ENCODE peak calls at places on chromosomes 12 and 14, in seven cellular contexts. E is cardiac muscle cell, Y is A549, V is stomach, C is right lobe of liver, K is SK-N-SH, J is iPS DF 6.9. H is an unnamed sample. For H3K9me3, the result is how much of the 10 kb centered on the place peaks cover.

GRCh38 chr12:100643246-100643645 is 69.8 kb downstream of the GAS2L3 start:
- DNase-seq in J (no peak), V (no peak), E (no peak), K (no peak), C (no peak), Y (no peak), H (no peak)

GRCh38 chr14:104673481-104673880 is 15.9 kb upstream of the INF2 start:
- DNase-seq in C (no peak), Y (no peak), V (no peak), E (no peak), J (no peak), K (no peak), H (no peak)

GRCh38 chr12:80420075-80420474 is 24.0 kb upstream of the PTPRQ start:
- DNase-seq in J (no peak), V (no peak), E (no peak), K (no peak), C (no peak), Y (no peak), H (no peak)

GRCh38 chr14:96811265-96811664 is 14.1 kb downstream of the VRK1 start:
- DNase-seq in J (no peak), C (no peak), Y (no peak), K (no peak), E (no peak), V (no peak), H (no peak)

GRCh38 chr12:104790296-104791125 is 167.6 kb downstream of the SLC41A2 start:
- DNase-seq in J (no peak), Y (peak), E (peak), K (peak), V (peak), C (peak), H (peak)

GRCh38 chr14:92570863-92571262 is 57.3 kb downstream of the RIN3 start:
- DNase-seq in K (no peak), C (no peak), E (no peak), J (no peak), Y (no peak), V (no peak), H (no peak)

GRCh38 chr12:78473136-78473535 is 391.4 kb upstream of the SYT1 start:
- DNase-seq in J (no peak), E (no peak), K (no peak), V (no peak), Y (no peak), C (no peak), H (no peak)

GRCh38 chr14:93105362-93105761 is 10.4 kb downstream of the ITPK1 start:
- DNase-seq in J (no peak), V (peak), Y (no peak), E (no peak), C (peak), K (no peak), H (no peak)

GRCh38 chr14:59251811-59252771 is 63.6 kb downstream of the DAAM1 start:
- DNase-seq in C (no peak), K (no peak), J (no peak), E (peak), Y (no peak), V (no peak), H (no peak)

GRCh38 chr12:111775205-111776193 is 8.8 kb downstream of the ALDH2 start:
- DNase-seq in J (no peak), K (peak), Y (no peak), C (peak), V (peak), E (peak), H (peak)

GRCh38 chr14:99649219-99649618 is 4.3 kb downstream of the HHIPL1 start:
- DNase-seq in Y (no peak), V (no peak), J (no peak), K (no peak), C (no peak), E (no peak), H (no peak)

GRCh38 chr14:31251028-31251958 is 43.7 kb upstream of the HECTD1 start:
- DNase-seq in Y (no peak), E (no peak), V (peak), J (no peak), K (no peak), C (no peak), H (no peak)

GRCh38 chr12:55974308-55974724 is 438 bp downstream of the RAB5B start:
- DNase-seq in J (no peak), C (no peak), K (peak), E (peak), Y (peak), V (peak), H (peak)

GRCh38 chr12:90712671-90713070 is 242.3 kb downstream of the CCER1 start:
- DNase-seq in J (no peak), V (no peak), K (no peak), Y (no peak), C (no peak), E (peak), H (no peak)

GRCh38 chr14:91298576-91298975 is 54.1 kb upstream of the GPR68 start:
- DNase-seq in K (no peak), C (no peak), J (no peak), V (no peak), Y (no peak), E (no peak), H (no peak)

GRCh38 chr14:65210118-65210826 is 108.0 kb upstream of the MAX start:
- DNase-seq in J (no peak), K (no peak), V (no peak), Y (no peak), E (no peak), C (no peak), H (no peak)

GRCh38 chr12:69438539-69438938 is 31.6 kb upstream of the FRS2 start:
- DNase-seq in K (no peak), J (no peak), E (no peak), V (no peak), Y (no peak), C (no peak), H (no peak)

GRCh38 chr14:50060871-50061663 is 55.3 kb downstream of the VCPKMT start:
- DNase-seq in K (peak), V (no peak), C (no peak), J (peak), E (no peak), Y (peak), H (peak)

GRCh38 chr12:70543444-70543843 is 93.8 kb downstream of the PTPRB start:
- DNase-seq in Y (peak), K (no peak), J (no peak), E (peak), V (no peak), C (no peak), H (no peak)

GRCh38 chr12:122111070-122111750 is 32.7 kb downstream of the MLXIP start:
- DNase-seq in Y (no peak), E (no peak), K (no peak), C (no peak), J (no peak), V (no peak), H (no peak)

GRCh38 chr12:116346222-116346621 is 68.7 kb upstream of the MED13L start:
- DNase-seq in J (no peak), C (no peak), E (peak), Y (no peak), K (peak), V (no peak), H (peak)

GRCh38 chr14:42334931-42335330 is 728.3 kb downstream of the LRFN5 start:
- DNase-seq in E (no peak), C (no peak), V (no peak), Y (no peak), J (no peak), K (no peak), H (no peak)

GRCh38 chr14:42911642-42912041 is 1305.0 kb downstream of the LRFN5 start:
- DNase-seq in Y (no peak), K (no peak), C (no peak), E (no peak), V (no peak), J (no peak), H (no peak)

GRCh38 chr12:105109465-105110212 is 2.1 kb downstream of the WASHC4 start:
- DNase-seq in Y (no peak), J (no peak), K (no peak), E (no peak), C (no peak), V (no peak), H (no peak)

GRCh38 chr14:68309631-68310030 is 483.2 kb downstream of the ZFP36L1 start:
- DNase-seq in J (no peak), E (no peak), C (no peak), K (no peak), V (no peak), Y (no peak), H (no peak)

GRCh38 chr12:127343941-127344340 is 923.0 kb upstream of the TMEM132C start:
- DNase-seq in C (no peak), J (no peak), V (no peak), Y (no peak), E (no peak), K (no peak), H (no peak)

GRCh38 chr12:55940065-55940732 is 9.2 kb downstream of the DGKA start:
- DNase-seq in C (peak), K (peak), J (peak), E (peak), Y (peak), V (peak), H (peak)

GRCh38 chr14:68295316-68295816 is 475.8 kb downstream of the RAD51B start:
- DNase-seq in Y (no peak), K (no peak), V (no peak), J (no peak), C (no peak), E (peak), H (peak)

GRCh38 chr12:24307153-24307552 is 357.7 kb upstream of the SOX5 start:
- DNase-seq in Y (no peak), C (no peak), E (no peak), J (no peak), V (no peak), K (no peak), H (no peak)

GRCh38 chr12:24304285-24304684 is 354.8 kb upstream of the SOX5 start:
- DNase-seq in E (no peak), C (no peak), K (no peak), V (no peak), J (no peak), Y (no peak), H (no peak)

GRCh38 chr12:24306001-24306400 is 356.5 kb upstream of the SOX5 start:
- DNase-seq in K (no peak), E (no peak), Y (no peak), V (no peak), C (no peak), J (no peak), H (no peak)

GRCh38 chr12:24307716-24308335 is 358.4 kb upstream of the SOX5 start:
- DNase-seq in K (no peak), J (no peak), C (no peak), V (no peak), E (peak), Y (no peak), H (no peak)

GRCh38 chr12:24302708-24303107 is 353.2 kb upstream of the SOX5 start:
- DNase-seq in C (no peak), K (no peak), J (no peak), V (no peak), E (no peak), Y (no peak), H (no peak)
- H3K9me3 ChIP-seq in C (under half), K (under half), J (under half), V (under half), E (under half), Y (under half), H (under half)

GRCh38 chr12:34398366-34398705 is 376.0 kb downstream of the ALG10 start:
- DNase-seq in J (no peak), Y (no peak), C (peak), V (peak), K (peak), E (no peak), H (peak)
- H3K9me3 ChIP-seq in J (under half), Y (under half), C (under half), V (half or more), K (under half), E (under half), H (under half)

GRCh38 chr12:12804432-12804886 is 8.7 kb upstream of the DDX47 start:
- DNase-seq in K (no peak), E (no peak), C (no peak), Y (peak), V (no peak), J (no peak), H (no peak)
- H3K9me3 ChIP-seq in K (under half), E (under half), C (under half), Y (under half), V (under half), J (under half), H (under half)

GRCh38 chr14:80521456-80521855 is 310.2 kb upstream of the DIO2 start:
- DNase-seq in C (no peak), K (no peak), E (no peak), J (no peak), Y (no peak), V (no peak), H (no peak)
- H3K9me3 ChIP-seq in C (under half), K (under half), E (under half), J (under half), Y (under half), V (under half), H (under half)

GRCh38 chr14:105888784-105889665 is 362.6 kb downstream of the TMEM121 start:
- DNase-seq in C (peak), K (no peak), E (no peak), V (no peak), J (no peak), Y (no peak), H (no peak)

GRCh38 chr14:105891221-105891602 is 364.8 kb downstream of the TMEM121 start:
- DNase-seq in J (no peak), E (no peak), Y (no peak), C (peak), V (peak), K (no peak), H (peak)

GRCh38 chr14:105890474-105891220 is 364.3 kb downstream of the TMEM121 start:
- DNase-seq in V (no peak), E (no peak), K (no peak), J (no peak), C (peak), Y (no peak), H (peak)

GRCh38 chr14:105888151-105888550 is 361.8 kb downstream of the TMEM121 start:
- DNase-seq in K (no peak), C (peak), V (no peak), J (no peak), E (no peak), Y (no peak), H (no peak)

GRCh38 chr14:105889666-105890473 is 363.5 kb downstream of the TMEM121 start:
- DNase-seq in C (peak), J (no peak), V (no peak), K (peak), Y (no peak), E (no peak), H (peak)
- H3K9me3 ChIP-seq in C (under half), J (under half), V (under half), K (under half), Y (under half), E (under half), H (under half)

GRCh38 chr12:109786799-109787198 is 46.4 kb downstream of the TRPV4 start:
- DNase-seq in C (no peak), Y (no peak), K (no peak), J (no peak), E (no peak), V (no peak), H (no peak)

GRCh38 chr12:109783965-109784244 is 49.3 kb downstream of the TRPV4 start:
- DNase-seq in V (no peak), C (no peak), K (no peak), J (no peak), Y (no peak), E (no peak), H (no peak)

GRCh38 chr12:109782322-109782695 is 50.9 kb downstream of the TRPV4 start:
- DNase-seq in K (no peak), C (no peak), J (no peak), Y (no peak), V (no peak), E (no peak), H (peak)

GRCh38 chr12:109783135-109783964 is 49.8 kb downstream of the TRPV4 start:
- DNase-seq in C (no peak), Y (no peak), V (no peak), J (no peak), E (no peak), K (no peak), H (peak)

DNA sequence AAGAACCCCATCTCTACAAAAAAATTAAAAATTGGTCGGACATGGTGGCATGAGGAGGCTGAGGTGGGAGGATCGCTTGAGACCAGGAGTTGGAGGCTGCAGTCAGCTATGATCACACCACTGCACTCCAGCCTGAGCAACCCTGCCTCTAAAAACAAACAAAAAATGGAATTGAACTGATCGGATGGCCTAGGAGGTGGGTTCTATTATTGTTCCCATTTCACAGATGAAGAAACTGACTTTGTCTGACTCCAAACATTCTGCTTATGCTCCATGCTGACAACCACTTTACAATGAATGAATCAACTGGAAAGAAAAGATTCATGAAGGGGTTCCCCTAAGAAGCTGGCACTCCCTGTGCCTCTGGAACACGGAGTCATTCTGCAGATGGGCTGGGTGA is 47.3 kb downstream of the TRPV4 start:
- DNase-seq in K (no peak), J (no peak), C (no peak), Y (no peak), V (no peak), E (no peak), H (no peak)
- H3K9me3 ChIP-seq in K (under half), J (under half), C (under half), Y (under half), V (under half), E (under half), H (under half)

DNA sequence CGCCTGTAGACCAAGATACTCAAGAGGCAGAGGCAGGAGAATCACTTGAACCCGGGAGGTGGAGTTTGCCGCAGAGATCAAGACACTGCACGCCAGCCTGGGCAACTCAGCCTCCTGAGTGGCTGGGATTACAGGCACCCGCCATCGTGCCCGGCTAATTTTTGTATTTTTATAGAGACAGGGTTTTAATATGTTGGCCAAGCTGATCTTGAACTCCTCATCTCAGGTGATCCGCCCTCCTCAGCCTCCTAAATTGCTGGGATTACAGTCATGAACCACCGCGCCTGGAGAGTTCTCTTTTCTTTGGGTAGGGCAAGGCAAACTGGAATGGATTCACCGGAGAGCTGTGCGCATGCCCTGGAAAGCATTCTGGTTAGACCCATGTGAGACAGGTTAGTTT is 179.3 kb upstream of the ALG10B start:
- DNase-seq in Y (no peak), K (no peak), E (no peak), V (no peak), C (no peak), J (no peak), H (no peak)
- H3K9me3 ChIP-seq in Y (under half), K (under half), E (under half), V (under half), C (under half), J (under half), H (under half)

DNA sequence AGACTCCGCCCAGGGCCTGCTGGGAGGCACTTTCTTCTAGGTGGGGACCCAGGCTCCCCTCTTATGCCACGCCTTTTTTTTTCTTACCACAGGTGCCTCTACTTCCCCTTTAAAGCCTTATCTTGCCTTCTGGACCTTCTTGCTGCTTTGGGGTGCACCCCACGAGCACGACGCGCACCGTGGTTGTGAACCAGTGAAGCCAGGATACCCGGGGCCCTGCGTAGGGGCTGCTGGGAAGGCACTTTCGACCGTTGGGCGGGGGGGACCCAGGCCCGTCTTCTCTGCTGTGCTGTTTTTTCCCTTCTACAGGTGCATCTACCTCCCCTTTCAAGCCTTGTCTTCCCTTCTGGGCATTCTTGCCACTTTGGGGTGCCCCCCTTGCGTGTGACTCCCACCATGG is 305.4 kb downstream of the ALG10 start:
- DNase-seq in Y (no peak), V (no peak), C (no peak), E (no peak), K (no peak), J (no peak), H (no peak)
- H3K9me3 ChIP-seq in Y (under half), V (half or more), C (under half), E (under half), K (under half), J (half or more), H (under half)

H was measured in BE2C.